ENCODE peak calls at places on chromosomes 12 and 14, in ten cellular contexts. B is SJSA1; J is effector memory CD4-positive, alpha-beta T cell; K is astrocyte of the spinal cord; E is choroid plexus epithelial cell; V is foreskin fibroblast; R is fibroblast of the aortic adventitia; X is retinal pigment epithelial cell; F is upper lobe of right lung; G is left ventricle myocardium inferior. D is an unnamed sample.
A peak's percentile ranks its signal among the peaks of the same experiment; 100 is the strongest.

GRCh38 chr14:83988274-83988673 is 1541.7 kb upstream of the FLRT2 start:
- DNase-seq in J (no peak), R (peak; percentile 7), K (no peak), X (no peak), G (no peak), E (peak; percentile 84), B (no peak), F (no peak), V (no peak), D (no peak)

GRCh38 chr12:131911851-131912525 is 17.1 kb upstream of the PUS1 start:
- DNase-seq in V (no peak), F (no peak), E (no peak), G (no peak), B (peak; percentile 42), R (no peak), X (no peak), K (no peak), J (no peak), D (no peak)

GRCh38 chr12:94805749-94806148 is 155.4 kb upstream of the TMCC3 start:
- DNase-seq in R (peak; percentile 84), B (no peak), X (peak; percentile 39), E (peak; percentile 90), J (no peak), V (peak; percentile 14), G (no peak), F (no peak), K (peak; percentile 68), D (no peak)

GRCh38 chr12:123532808-123533649 is 490 bp downstream of the RILPL1 start:
- DNase-seq in X (no peak), K (peak; percentile 35), F (peak; percentile 78), G (peak; percentile 42), R (peak; percentile 34), B (peak; percentile 61), E (peak; percentile 23), V (peak; percentile 22), J (no peak), D (no peak)

GRCh38 chr12:39831587-39832315 is 212.1 kb upstream of the ABCD2 start:
- DNase-seq in X (no peak), R (peak; percentile 48), K (peak; percentile 35), G (no peak), F (no peak), B (no peak), V (no peak), E (peak; percentile 20), J (no peak), D (no peak)

GRCh38 chr12:15534870-15535269 is 212.6 kb downstream of the PTPRO start:
- DNase-seq in B (no peak), V (peak; percentile 74), K (no peak), J (no peak), F (no peak), X (no peak), G (no peak), R (peak; percentile 48), E (peak; percentile 50), D (no peak)

GRCh38 chr12:132238487-132239248 is 90.7 kb downstream of the GALNT9 start:
- DNase-seq in X (no peak), J (no peak), K (no peak), B (no peak), R (no peak), G (no peak), V (no peak), F (no peak), E (peak; percentile 12), D (no peak)

GRCh38 chr12:132560421-132560830 is 50.0 kb downstream of the LRCOL1 start:
- DNase-seq in G (no peak), J (no peak), E (no peak), F (no peak), B (no peak), R (no peak), K (no peak), X (no peak), V (no peak), D (no peak)

GRCh38 chr14:20530771-20531571 is 25.6 kb downstream of the RNASE10 start:
- DNase-seq in B (peak; percentile 54), G (peak; percentile 56), R (peak; percentile 76), V (peak; percentile 51), X (peak; percentile 34), K (peak; percentile 63), E (peak; percentile 88), J (peak; percentile 37), F (peak; percentile 77), D (peak; percentile 78)

GRCh38 chr12:56488041-56488955 is at the start of gene GLS2:
- DNase-seq in B (peak; percentile 51), G (peak; percentile 67), F (peak; percentile 89), V (peak; percentile 67), J (peak; percentile 63), X (peak; percentile 31), K (peak; percentile 64), E (peak; percentile 77), R (peak; percentile 79), D (no peak)

GRCh38 chr12:53994691-53995310 is 5.2 kb upstream of the HOXC9 start:
- DNase-seq in V (no peak), G (no peak), R (no peak), B (no peak), X (no peak), J (no peak), F (no peak), K (no peak), E (no peak), D (no peak)
- H3K4me3 ChIP-seq in V (peak overlapping the region; percentile 44), G (peak overlapping the region; percentile 66), R (no peak overlapping the region), B (peak overlapping the region; percentile 49), X (no peak overlapping the region), J (peak overlapping the region; percentile 65), F (peak overlapping the region; percentile 52), K (no peak overlapping the region), E (no peak overlapping the region), D (peak overlapping the region; percentile 78)

GRCh38 chr14:74242055-74243042 is 3.1 kb downstream of the VSX2 start:
- DNase-seq in K (peak; percentile 2), G (no peak), F (no peak), X (no peak), B (no peak), V (no peak), E (no peak), J (no peak), R (no peak), D (no peak)
- H3K4me3 ChIP-seq in K (no peak overlapping the region), G (no peak overlapping the region), F (no peak overlapping the region), X (no peak overlapping the region), B (no peak overlapping the region), V (no peak overlapping the region), E (no peak overlapping the region), J (no peak overlapping the region), R (no peak overlapping the region), D (no peak overlapping the region)

GRCh38 chr12:102479099-102479887 is 1.1 kb downstream of the IGF1 start:
- DNase-seq in X (no peak), J (no peak), E (no peak), G (no peak), V (no peak), B (no peak), F (no peak), R (no peak), K (no peak), D (no peak)
- H3K4me3 ChIP-seq in X (no peak overlapping the region), J (no peak overlapping the region), E (no peak overlapping the region), G (peak overlapping the region; percentile 57), V (peak overlapping the region; percentile 5), B (no peak overlapping the region), F (peak overlapping the region; percentile 36), R (no peak overlapping the region), K (no peak overlapping the region), D (no peak overlapping the region)

GRCh38 chr12:6646276-6647082 is 753 bp downstream of the ACRBP start:
- DNase-seq in B (no peak), X (no peak), F (no peak), E (no peak), K (no peak), J (no peak), G (no peak), V (no peak), R (no peak), D (no peak)

GRCh38 chr12:6643569-6644256 is 3.5 kb downstream of the ACRBP start:
- DNase-seq in X (no peak), E (no peak), R (no peak), G (no peak), J (no peak), K (no peak), B (no peak), V (no peak), F (no peak), D (no peak)

GRCh38 chr12:6647083-6647604 is at the start of gene ACRBP:
- DNase-seq in J (no peak), G (peak; percentile 85), K (peak; percentile 62), E (peak; percentile 52), F (peak; percentile 87), B (no peak), X (peak; percentile 9), R (peak; percentile 50), V (peak; percentile 55), D (no peak)

GRCh38 chr12:6644903-6645302 is 2.3 kb downstream of the ACRBP start:
- DNase-seq in F (no peak), E (no peak), R (peak; percentile 13), J (no peak), B (no peak), X (no peak), K (no peak), G (no peak), V (no peak), D (no peak)

GRCh38 chr12:6644257-6644596 is 3.0 kb downstream of the ACRBP start:
- DNase-seq in G (no peak), J (no peak), V (no peak), X (no peak), F (no peak), E (no peak), R (no peak), K (no peak), B (no peak), D (no peak)
- H3K4me3 ChIP-seq in G (no peak overlapping the region), J (no peak overlapping the region), V (no peak overlapping the region), X (no peak overlapping the region), F (no peak overlapping the region), E (no peak overlapping the region), R (no peak overlapping the region), K (no peak overlapping the region), B (no peak overlapping the region), D (no peak overlapping the region)

GRCh38 chr12:68601767-68602166 is 8.9 kb upstream of the RAP1B start:
- DNase-seq in R (no peak), K (no peak), B (no peak), V (no peak), J (no peak), G (no peak), X (no peak), F (no peak), E (no peak), D (no peak)
- H3K4me3 ChIP-seq in R (no peak overlapping the region), K (no peak overlapping the region), B (no peak overlapping the region), V (no peak overlapping the region), J (no peak overlapping the region), G (no peak overlapping the region), X (no peak overlapping the region), F (no peak overlapping the region), E (no peak overlapping the region), D (no peak overlapping the region)

D was measured in HCT116.